ENCODE peak calls at places on chromosomes 13 and 19, in ten cellular contexts. H is adrenal gland; K is D341Med; Q is MCF 10A; X is iris pigment epithelial cell; J is EH; O is stimulated activated CD4-positive, alpha-beta T cell treated with anti-CD3 and anti-CD28 coated beads, Interleukin-4, amount 100 ng/mL, for 4 hours; I is globus pallidus; U is activated CD4-positive, alpha-beta T cell treated with anti-CD3 and anti-CD28 coated beads, Interleukin-2, amount 10 ng/mL, durations not matched to agents 7 days and 5 days; A is kidney tubule cell. N is an unnamed sample.

GRCh38 chr19:43774103-43774939 is 6.5 kb downstream of the KCNN4 start:
- DNase-seq in U (no peak), O (no peak), K (peak), J (peak), I (peak), A (peak), Q (no peak), X (peak), H (peak), N (peak)

GRCh38 chr13:26656919-26657318 is 99.4 kb downstream of the WASF3 start:
- DNase-seq in U (no peak), A (peak), K (no peak), O (no peak), J (peak), I (peak), H (peak), Q (peak), X (peak), N (peak)

GRCh38 chr19:34502582-34503545 is 21.3 kb downstream of the WTIP start:
- DNase-seq in I (no peak), H (no peak), O (no peak), A (no peak), Q (no peak), K (peak), U (no peak), J (peak), X (no peak), N (no peak)

GRCh38 chr19:15227261-15227660 is 5.0 kb downstream of the EPHX3 start:
- DNase-seq in A (no peak), I (no peak), Q (no peak), J (no peak), U (no peak), X (no peak), O (no peak), H (no peak), K (no peak), N (no peak)

GRCh38 chr13:32911506-32911905 is 104.7 kb upstream of the KL start:
- DNase-seq in J (peak), K (peak), H (peak), X (peak), U (peak), A (peak), O (no peak), Q (peak), I (peak), N (peak)

GRCh38 chr19:7505288-7505681 is 10.6 kb upstream of the ZNF358 start:
- DNase-seq in H (no peak), O (no peak), X (no peak), A (no peak), I (no peak), U (no peak), J (no peak), Q (no peak), K (no peak), N (no peak)

GRCh38 chr13:74090397-74090796 is 43.8 kb downstream of the KLF12 start:
- DNase-seq in K (no peak), X (no peak), I (no peak), J (no peak), O (no peak), A (no peak), Q (no peak), H (no peak), U (no peak), N (no peak)

GRCh38 chr13:41052441-41052840 is 8.9 kb upstream of the WBP4 start:
- DNase-seq in I (no peak), U (no peak), X (no peak), A (no peak), Q (no peak), J (no peak), O (no peak), K (no peak), H (no peak), N (no peak)

GRCh38 chr13:86569119-86569518 is 769.9 kb upstream of the SLITRK6 start:
- DNase-seq in O (no peak), A (no peak), Q (no peak), J (no peak), K (no peak), I (no peak), U (no peak), X (peak), H (no peak), N (no peak)

GRCh38 chr13:26742691-26743358 is 17.8 kb downstream of the GPR12 start:
- DNase-seq in K (no peak), X (no peak), J (no peak), H (no peak), A (no peak), O (no peak), I (no peak), U (no peak), Q (no peak), N (no peak)

GRCh38 chr13:30111810-30112209 is 195.5 kb downstream of the KATNAL1 start:
- DNase-seq in Q (peak), J (no peak), A (no peak), U (peak), K (peak), O (no peak), H (no peak), X (no peak), I (no peak), N (peak)

GRCh38 chr19:7685546-7686445 is 5.2 kb downstream of the TRAPPC5 start:
- DNase-seq in O (no peak), A (no peak), U (no peak), J (peak), X (no peak), I (no peak), Q (no peak), K (no peak), H (no peak), N (no peak)

GRCh38 chr13:40818926-40819325 is 29.5 kb downstream of the SLC25A15 start:
- DNase-seq in H (no peak), X (no peak), K (no peak), U (no peak), J (no peak), O (no peak), Q (no peak), A (no peak), I (no peak), N (no peak)

GRCh38 chr19:57978586-57979289 is 4.4 kb upstream of the C19orf18 start:
- DNase-seq in U (no peak), A (no peak), J (peak), H (no peak), Q (peak), X (peak), O (no peak), I (no peak), K (no peak), N (no peak)

GRCh38 chr19:6753178-6754031 is 13.8 kb downstream of the SH2D3A start:
- DNase-seq in A (peak), J (peak), Q (peak), U (peak), O (peak), K (peak), H (peak), I (no peak), X (peak), N (peak)

GRCh38 chr19:8721334-8721733 is at the start of gene OR2Z1:
- DNase-seq in J (no peak), U (no peak), I (no peak), A (no peak), H (no peak), K (no peak), O (no peak), X (no peak), Q (no peak), N (no peak)

GRCh38 chr13:62556973-62557372 is 1141.3 kb upstream of the PCDH20 start:
- DNase-seq in X (no peak), H (no peak), K (no peak), A (no peak), U (no peak), O (no peak), J (no peak), I (no peak), Q (peak), N (no peak)

GRCh38 chr13:82803341-82803740 is 1078.9 kb downstream of the SLITRK1 start:
- DNase-seq in O (no peak), U (no peak), H (no peak), Q (peak), A (no peak), J (peak), I (no peak), K (no peak), X (peak), N (no peak)

GRCh38 chr19:31611348-31611877 is 262.2 kb upstream of the TSHZ3 start:
- DNase-seq in O (no peak), I (no peak), X (no peak), U (no peak), A (no peak), H (no peak), J (no peak), K (no peak), Q (no peak), N (no peak)

GRCh38 chr13:59680429-59681024 is 483.2 kb downstream of the DIAPH3 start:
- DNase-seq in J (peak), I (no peak), U (no peak), Q (peak), A (peak), X (peak), H (no peak), O (no peak), K (no peak), N (peak)

GRCh38 chr19:18611327-18612050 is 1.2 kb upstream of the TMEM59L start:
- DNase-seq in A (no peak), X (no peak), Q (no peak), O (no peak), U (no peak), K (no peak), I (no peak), H (no peak), J (no peak), N (no peak)

GRCh38 chr19:3243851-3244700 is 19.6 kb downstream of the CELF5 start:
- DNase-seq in I (no peak), X (peak), J (peak), H (peak), A (peak), Q (peak), U (peak), K (no peak), O (peak), N (peak)

GRCh38 chr13:67383358-67383757 is 153.2 kb upstream of the PCDH9 start:
- DNase-seq in Q (peak), O (no peak), I (no peak), A (no peak), U (no peak), X (peak), J (no peak), K (no peak), H (no peak), N (no peak)

GRCh38 chr19:55241935-55242464 is 13.4 kb upstream of the TMEM86B start:
- DNase-seq in Q (no peak), A (no peak), U (no peak), H (no peak), K (no peak), J (no peak), X (no peak), I (no peak), O (no peak), N (no peak)